ENCODE peak calls at places on chromosomes 16 and 17, in ten cellular contexts. One of them, this sample, is unnamed.

GRCh38 chr17:49899588-49899987 is 51.7 kb upstream of the TAC4 start:
- DNase-seq in midbrain: no peak
- DNase-seq in activated CD4-positive, alpha-beta T cell treated with anti-CD3 and anti-CD28 coated beads, Interleukin-2, amount 10 ng/mL, durations not matched to agents 24 days and 14 days: no peak
- DNase-seq in stimulated activated naive CD8-positive, alpha-beta T cell treated with anti-CD3 and anti-CD28 coated beads, Interleukin-15, amount 100 ng/mL, for 72 hours: no peak
- DNase-seq in thoracic aorta: no peak
- DNase-seq in C1 segment of cervical spinal cord: no peak
- DNase-seq in NCI-H1092: no peak
- DNase-seq in HEK293T: no peak
- DNase-seq in Ammon's horn: no peak
- DNase-seq in amniotic epithelial cell: no peak
- DNase-seq in this sample: no peak

GRCh38 chr16:64236351-64236750 is 885.5 kb downstream of the CDH11 start:
- DNase-seq in Ammon's horn: no peak
- DNase-seq in thoracic aorta: no peak
- DNase-seq in midbrain: no peak
- DNase-seq in C1 segment of cervical spinal cord: no peak
- DNase-seq in amniotic epithelial cell: no peak
- DNase-seq in HEK293T: no peak
- DNase-seq in activated CD4-positive, alpha-beta T cell treated with anti-CD3 and anti-CD28 coated beads, Interleukin-2, amount 10 ng/mL, durations not matched to agents 24 days and 14 days: no peak
- DNase-seq in stimulated activated naive CD8-positive, alpha-beta T cell treated with anti-CD3 and anti-CD28 coated beads, Interleukin-15, amount 100 ng/mL, for 72 hours: no peak
- DNase-seq in NCI-H1092: no peak
- DNase-seq in this sample: no peak

GRCh38 chr17:40312131-40312731 is 3.3 kb downstream of the RARA start:
- DNase-seq in NCI-H1092: no peak
- DNase-seq in Ammon's horn: peak; percentile 66
- DNase-seq in C1 segment of cervical spinal cord: no peak
- DNase-seq in stimulated activated naive CD8-positive, alpha-beta T cell treated with anti-CD3 and anti-CD28 coated beads, Interleukin-15, amount 100 ng/mL, for 72 hours: no peak
- DNase-seq in activated CD4-positive, alpha-beta T cell treated with anti-CD3 and anti-CD28 coated beads, Interleukin-2, amount 10 ng/mL, durations not matched to agents 24 days and 14 days: no peak
- DNase-seq in amniotic epithelial cell: no peak
- DNase-seq in HEK293T: no peak
- DNase-seq in thoracic aorta: no peak
- DNase-seq in midbrain: peak; percentile 22
- DNase-seq in this sample: peak; percentile 68

GRCh38 chr17:71922439-71922838 is 198.4 kb upstream of the SOX9 start:
- DNase-seq in stimulated activated naive CD8-positive, alpha-beta T cell treated with anti-CD3 and anti-CD28 coated beads, Interleukin-15, amount 100 ng/mL, for 72 hours: no peak
- DNase-seq in midbrain: no peak
- DNase-seq in HEK293T: no peak
- DNase-seq in Ammon's horn: no peak
- DNase-seq in activated CD4-positive, alpha-beta T cell treated with anti-CD3 and anti-CD28 coated beads, Interleukin-2, amount 10 ng/mL, durations not matched to agents 24 days and 14 days: no peak
- DNase-seq in thoracic aorta: no peak
- DNase-seq in NCI-H1092: no peak
- DNase-seq in C1 segment of cervical spinal cord: no peak
- DNase-seq in amniotic epithelial cell: peak; percentile 92
- DNase-seq in this sample: no peak

GRCh38 chr16:67372664-67373063 is 20.6 kb downstream of the TPPP3 start:
- DNase-seq in activated CD4-positive, alpha-beta T cell treated with anti-CD3 and anti-CD28 coated beads, Interleukin-2, amount 10 ng/mL, durations not matched to agents 24 days and 14 days: no peak
- DNase-seq in amniotic epithelial cell: peak; percentile 15
- DNase-seq in C1 segment of cervical spinal cord: no peak
- DNase-seq in HEK293T: no peak
- DNase-seq in NCI-H1092: no peak
- DNase-seq in stimulated activated naive CD8-positive, alpha-beta T cell treated with anti-CD3 and anti-CD28 coated beads, Interleukin-15, amount 100 ng/mL, for 72 hours: no peak
- DNase-seq in midbrain: peak; percentile 68
- DNase-seq in thoracic aorta: no peak
- DNase-seq in Ammon's horn: peak; percentile 51
- DNase-seq in this sample: peak; percentile 51

GRCh38 chr17:40530988-40531971 is 29.9 kb upstream of the TNS4 start:
- DNase-seq in HEK293T: no peak
- DNase-seq in Ammon's horn: no peak
- DNase-seq in thoracic aorta: no peak
- DNase-seq in stimulated activated naive CD8-positive, alpha-beta T cell treated with anti-CD3 and anti-CD28 coated beads, Interleukin-15, amount 100 ng/mL, for 72 hours: peak; percentile 70
- DNase-seq in amniotic epithelial cell: no peak
- DNase-seq in midbrain: no peak
- DNase-seq in C1 segment of cervical spinal cord: no peak
- DNase-seq in NCI-H1092: no peak
- DNase-seq in activated CD4-positive, alpha-beta T cell treated with anti-CD3 and anti-CD28 coated beads, Interleukin-2, amount 10 ng/mL, durations not matched to agents 24 days and 14 days: peak; percentile 85
- DNase-seq in this sample: no peak

GRCh38 chr17:82237083-82237745 is 8.4 kb downstream of the SLC16A3 start:
- DNase-seq in HEK293T: no peak
- DNase-seq in Ammon's horn: no peak
- DNase-seq in amniotic epithelial cell: peak; percentile 33
- DNase-seq in thoracic aorta: no peak
- DNase-seq in stimulated activated naive CD8-positive, alpha-beta T cell treated with anti-CD3 and anti-CD28 coated beads, Interleukin-15, amount 100 ng/mL, for 72 hours: no peak
- DNase-seq in midbrain: no peak
- DNase-seq in NCI-H1092: no peak
- DNase-seq in C1 segment of cervical spinal cord: no peak
- DNase-seq in activated CD4-positive, alpha-beta T cell treated with anti-CD3 and anti-CD28 coated beads, Interleukin-2, amount 10 ng/mL, durations not matched to agents 24 days and 14 days: peak; percentile 62
- DNase-seq in this sample: no peak

GRCh38 chr17:40371261-40371929 is 6.9 kb upstream of the GJD3 start:
- DNase-seq in C1 segment of cervical spinal cord: no peak
- DNase-seq in NCI-H1092: no peak
- DNase-seq in stimulated activated naive CD8-positive, alpha-beta T cell treated with anti-CD3 and anti-CD28 coated beads, Interleukin-15, amount 100 ng/mL, for 72 hours: no peak
- DNase-seq in midbrain: no peak
- DNase-seq in activated CD4-positive, alpha-beta T cell treated with anti-CD3 and anti-CD28 coated beads, Interleukin-2, amount 10 ng/mL, durations not matched to agents 24 days and 14 days: peak; percentile 81
- DNase-seq in amniotic epithelial cell: no peak
- DNase-seq in thoracic aorta: no peak
- DNase-seq in Ammon's horn: no peak
- DNase-seq in HEK293T: no peak
- DNase-seq in this sample: no peak

GRCh38 chr17:41935641-41936040 is 5.2 kb downstream of the ODAD4 start:
- DNase-seq in amniotic epithelial cell: no peak
- DNase-seq in activated CD4-positive, alpha-beta T cell treated with anti-CD3 and anti-CD28 coated beads, Interleukin-2, amount 10 ng/mL, durations not matched to agents 24 days and 14 days: no peak
- DNase-seq in midbrain: no peak
- DNase-seq in HEK293T: no peak
- DNase-seq in NCI-H1092: no peak
- DNase-seq in C1 segment of cervical spinal cord: no peak
- DNase-seq in stimulated activated naive CD8-positive, alpha-beta T cell treated with anti-CD3 and anti-CD28 coated beads, Interleukin-15, amount 100 ng/mL, for 72 hours: no peak
- DNase-seq in thoracic aorta: no peak
- DNase-seq in Ammon's horn: no peak
- DNase-seq in this sample: no peak

GRCh38 chr17:81135503-81136283 is 29.6 kb upstream of the PVALEF start:
- DNase-seq in midbrain: peak; percentile 40
- DNase-seq in NCI-H1092: peak; percentile 80
- DNase-seq in C1 segment of cervical spinal cord: no peak
- DNase-seq in thoracic aorta: no peak
- DNase-seq in stimulated activated naive CD8-positive, alpha-beta T cell treated with anti-CD3 and anti-CD28 coated beads, Interleukin-15, amount 100 ng/mL, for 72 hours: no peak
- DNase-seq in Ammon's horn: peak; percentile 78
- DNase-seq in activated CD4-positive, alpha-beta T cell treated with anti-CD3 and anti-CD28 coated beads, Interleukin-2, amount 10 ng/mL, durations not matched to agents 24 days and 14 days: no peak
- DNase-seq in amniotic epithelial cell: no peak
- DNase-seq in HEK293T: no peak
- DNase-seq in this sample: peak; percentile 75

GRCh38 chr16:65876200-65876498 is 490.3 kb upstream of the CDH5 start:
- DNase-seq in amniotic epithelial cell: peak; percentile 5
- DNase-seq in stimulated activated naive CD8-positive, alpha-beta T cell treated with anti-CD3 and anti-CD28 coated beads, Interleukin-15, amount 100 ng/mL, for 72 hours: no peak
- DNase-seq in Ammon's horn: no peak
- DNase-seq in NCI-H1092: no peak
- DNase-seq in HEK293T: no peak
- DNase-seq in thoracic aorta: no peak
- DNase-seq in C1 segment of cervical spinal cord: no peak
- DNase-seq in activated CD4-positive, alpha-beta T cell treated with anti-CD3 and anti-CD28 coated beads, Interleukin-2, amount 10 ng/mL, durations not matched to agents 24 days and 14 days: no peak
- DNase-seq in midbrain: no peak
- DNase-seq in this sample: no peak

GRCh38 chr17:562174-562573 is 152.5 kb downstream of the VPS53 start:
- DNase-seq in stimulated activated naive CD8-positive, alpha-beta T cell treated with anti-CD3 and anti-CD28 coated beads, Interleukin-15, amount 100 ng/mL, for 72 hours: no peak
- DNase-seq in NCI-H1092: no peak
- DNase-seq in amniotic epithelial cell: no peak
- DNase-seq in C1 segment of cervical spinal cord: no peak
- DNase-seq in activated CD4-positive, alpha-beta T cell treated with anti-CD3 and anti-CD28 coated beads, Interleukin-2, amount 10 ng/mL, durations not matched to agents 24 days and 14 days: no peak
- DNase-seq in midbrain: no peak
- DNase-seq in HEK293T: no peak
- DNase-seq in thoracic aorta: no peak
- DNase-seq in Ammon's horn: no peak
- DNase-seq in this sample: no peak

GRCh38 chr16:4323071-4323844 is 7.4 kb downstream of the GLIS2 start:
- DNase-seq in activated CD4-positive, alpha-beta T cell treated with anti-CD3 and anti-CD28 coated beads, Interleukin-2, amount 10 ng/mL, durations not matched to agents 24 days and 14 days: no peak
- DNase-seq in C1 segment of cervical spinal cord: no peak
- DNase-seq in stimulated activated naive CD8-positive, alpha-beta T cell treated with anti-CD3 and anti-CD28 coated beads, Interleukin-15, amount 100 ng/mL, for 72 hours: no peak
- DNase-seq in amniotic epithelial cell: no peak
- DNase-seq in NCI-H1092: no peak
- DNase-seq in thoracic aorta: no peak
- DNase-seq in HEK293T: no peak
- DNase-seq in midbrain: no peak
- DNase-seq in Ammon's horn: no peak
- DNase-seq in this sample: peak; percentile 73

GRCh38 chr16:4692460-4693295 is 684 bp upstream of the NUDT16L1 start:
- DNase-seq in midbrain: no peak
- DNase-seq in Ammon's horn: no peak
- DNase-seq in amniotic epithelial cell: no peak
- DNase-seq in thoracic aorta: no peak
- DNase-seq in activated CD4-positive, alpha-beta T cell treated with anti-CD3 and anti-CD28 coated beads, Interleukin-2, amount 10 ng/mL, durations not matched to agents 24 days and 14 days: no peak
- DNase-seq in C1 segment of cervical spinal cord: no peak
- DNase-seq in HEK293T: no peak
- DNase-seq in NCI-H1092: no peak
- DNase-seq in stimulated activated naive CD8-positive, alpha-beta T cell treated with anti-CD3 and anti-CD28 coated beads, Interleukin-15, amount 100 ng/mL, for 72 hours: no peak
- DNase-seq in this sample: peak; percentile 27

GRCh38 chr17:30996481-30996880 is 25.6 kb downstream of the RNF135 start:
- DNase-seq in midbrain: no peak
- DNase-seq in stimulated activated naive CD8-positive, alpha-beta T cell treated with anti-CD3 and anti-CD28 coated beads, Interleukin-15, amount 100 ng/mL, for 72 hours: no peak
- DNase-seq in HEK293T: no peak
- DNase-seq in thoracic aorta: no peak
- DNase-seq in NCI-H1092: no peak
- DNase-seq in activated CD4-positive, alpha-beta T cell treated with anti-CD3 and anti-CD28 coated beads, Interleukin-2, amount 10 ng/mL, durations not matched to agents 24 days and 14 days: no peak
- DNase-seq in Ammon's horn: no peak
- DNase-seq in C1 segment of cervical spinal cord: no peak
- DNase-seq in amniotic epithelial cell: no peak
- DNase-seq in this sample: no peak

GRCh38 chr17:17782425-17783120 is 54.2 kb downstream of the SREBF1 start:
- DNase-seq in stimulated activated naive CD8-positive, alpha-beta T cell treated with anti-CD3 and anti-CD28 coated beads, Interleukin-15, amount 100 ng/mL, for 72 hours: peak; percentile 38
- DNase-seq in C1 segment of cervical spinal cord: no peak
- DNase-seq in midbrain: no peak
- DNase-seq in amniotic epithelial cell: no peak
- DNase-seq in activated CD4-positive, alpha-beta T cell treated with anti-CD3 and anti-CD28 coated beads, Interleukin-2, amount 10 ng/mL, durations not matched to agents 24 days and 14 days: no peak
- DNase-seq in Ammon's horn: no peak
- DNase-seq in HEK293T: peak; percentile 25
- DNase-seq in NCI-H1092: no peak
- DNase-seq in thoracic aorta: no peak
- DNase-seq in this sample: peak; percentile 40

GRCh38 chr17:77266213-77266612 is 125.4 kb downstream of the SEC14L1 start:
- DNase-seq in thoracic aorta: no peak
- DNase-seq in amniotic epithelial cell: no peak
- DNase-seq in NCI-H1092: no peak
- DNase-seq in stimulated activated naive CD8-positive, alpha-beta T cell treated with anti-CD3 and anti-CD28 coated beads, Interleukin-15, amount 100 ng/mL, for 72 hours: no peak
- DNase-seq in activated CD4-positive, alpha-beta T cell treated with anti-CD3 and anti-CD28 coated beads, Interleukin-2, amount 10 ng/mL, durations not matched to agents 24 days and 14 days: no peak
- DNase-seq in HEK293T: no peak
- DNase-seq in midbrain: no peak
- DNase-seq in C1 segment of cervical spinal cord: no peak
- DNase-seq in Ammon's horn: no peak
- DNase-seq in this sample: peak; percentile 20

GRCh38 chr17:39981207-39982068 is 831 bp downstream of the PSMD3 start:
- DNase-seq in C1 segment of cervical spinal cord: no peak
- DNase-seq in HEK293T: no peak
- DNase-seq in activated CD4-positive, alpha-beta T cell treated with anti-CD3 and anti-CD28 coated beads, Interleukin-2, amount 10 ng/mL, durations not matched to agents 24 days and 14 days: no peak
- DNase-seq in thoracic aorta: no peak
- DNase-seq in midbrain: no peak
- DNase-seq in stimulated activated naive CD8-positive, alpha-beta T cell treated with anti-CD3 and anti-CD28 coated beads, Interleukin-15, amount 100 ng/mL, for 72 hours: no peak
- DNase-seq in Ammon's horn: no peak
- DNase-seq in NCI-H1092: no peak
- DNase-seq in amniotic epithelial cell: no peak
- DNase-seq in this sample: no peak

This sample was measured in G401.